ENCODE peak calls at places on chromosomes 3 and 15, in six cellular contexts. J is H9, P is mesenchymal stem cell, R is IMR-90, Z is neuronal stem cell, X is trophoblast cell. E is an unnamed sample.

GRCh38 chr3:36649078-36649477 is 115.3 kb downstream of the DCLK3 start:
- DNase-seq in J (no peak), P (peak; percentile 3), R (no peak), Z (no peak), X (peak; percentile 77), E (no peak)

GRCh38 chr15:41115088-41115651 is 910 bp downstream of the INO80 start:
- DNase-seq in J (peak; percentile 28), P (peak; percentile 69), R (peak; percentile 35), Z (peak; percentile 38), X (peak; percentile 46), E (peak; percentile 97)

GRCh38 chr15:67805008-67805681 is 20.2 kb upstream of the SKOR1 start:
- DNase-seq in J (no peak), P (no peak), R (no peak), Z (no peak), X (no peak), E (no peak)

GRCh38 chr15:70752142-70752754 is 11.1 kb downstream of the UACA start:
- DNase-seq in J (no peak), P (peak; percentile 37), R (no peak), Z (no peak), X (no peak), E (no peak)

GRCh38 chr3:41986566-41986965 is 24.7 kb upstream of the ULK4 start:
- DNase-seq in J (no peak), P (no peak), R (peak; percentile 5), Z (no peak), X (peak; percentile 95), E (no peak)

GRCh38 chr3:123834631-123835030 is 49.5 kb downstream of the MYLK start:
- DNase-seq in J (no peak), P (peak; percentile 82), R (peak; percentile 90), Z (no peak), X (peak; percentile 1), E (no peak)

GRCh38 chr3:4689021-4689420 is 195.9 kb downstream of the ITPR1 start:
- DNase-seq in J (no peak), P (no peak), R (no peak), Z (no peak), X (peak; percentile 60), E (no peak)

GRCh38 chr15:73737506-73737905 is 15.6 kb downstream of the INSYN1 start:
- DNase-seq in J (no peak), P (no peak), R (no peak), Z (no peak), X (no peak), E (no peak)

GRCh38 chr3:105369501-105370371 is 3.0 kb downstream of the ALCAM start:
- DNase-seq in J (peak; percentile 41), P (peak; percentile 84), R (peak; percentile 73), Z (peak; percentile 11), X (peak; percentile 29), E (peak; percentile 53)

GRCh38 chr15:78938608-78939488 is 6.0 kb downstream of the CTSH start:
- DNase-seq in J (no peak), P (no peak), R (no peak), Z (no peak), X (no peak), E (no peak)

GRCh38 chr15:75921732-75922703 is 18.3 kb downstream of the FBXO22 start:
- DNase-seq in J (no peak), P (peak; percentile 91), R (peak; percentile 83), Z (no peak), X (peak; percentile 78), E (peak; percentile 85)

GRCh38 chr3:107956991-107957467 is 133.8 kb downstream of the CD47 start:
- DNase-seq in J (no peak), P (peak; percentile 3), R (peak; percentile 14), Z (no peak), X (no peak), E (no peak)

GRCh38 chr3:71369733-71370391 is 213.7 kb downstream of the FOXP1 start:
- DNase-seq in J (no peak), P (no peak), R (peak; percentile 43), Z (no peak), X (no peak), E (no peak)

GRCh38 chr3:38651153-38651789 is 1.8 kb upstream of the SCN5A start:
- DNase-seq in J (peak; percentile 88), P (peak; percentile 45), R (peak; percentile 52), Z (peak; percentile 75), X (peak; percentile 81), E (peak; percentile 83)

GRCh38 chr3:183515968-183516851 is 39.3 kb downstream of the KLHL6 start:
- DNase-seq in J (no peak), P (no peak), R (no peak), Z (no peak), X (no peak), E (no peak)

GRCh38 chr3:78737988-78738387 is 1029.8 kb downstream of the ROBO1 start:
- DNase-seq in J (no peak), P (peak; percentile 11), R (no peak), Z (no peak), X (no peak), E (no peak)

GRCh38 chr3:184914628-184915027 is 102.7 kb downstream of the VPS8 start:
- DNase-seq in J (no peak), P (no peak), R (peak; percentile 68), Z (no peak), X (no peak), E (no peak)

GRCh38 chr15:37125143-37125542 is 24.8 kb upstream of the MEIS2 start:
- DNase-seq in J (no peak), P (peak; percentile 68), R (peak; percentile 66), Z (no peak), X (no peak), E (no peak)

GRCh38 chr15:68806220-68807105 is 14.2 kb downstream of the ANP32A start:
- DNase-seq in J (no peak), P (no peak), R (no peak), Z (no peak), X (no peak), E (no peak)

GRCh38 chr15:68808091-68808490 is 12.6 kb downstream of the ANP32A start:
- DNase-seq in J (no peak), P (no peak), R (no peak), Z (no peak), X (no peak), E (no peak)

GRCh38 chr15:68808770-68809169 is 11.9 kb downstream of the ANP32A start:
- DNase-seq in J (no peak), P (no peak), R (no peak), Z (no peak), X (no peak), E (no peak)

GRCh38 chr15:68809517-68809916 is 11.2 kb downstream of the ANP32A start:
- DNase-seq in J (no peak), P (no peak), R (no peak), Z (no peak), X (no peak), E (no peak)

GRCh38 chr15:68807249-68807648 is 13.4 kb downstream of the ANP32A start:
- DNase-seq in J (no peak), P (no peak), R (no peak), Z (no peak), X (no peak), E (no peak)
- H3K79me1 ChIP-seq in J (peaks cover 49% of the 10 kb centered on the region), P (peaks cover 41% of the 10 kb centered on the region), R (peaks cover 66% of the 10 kb centered on the region), Z (peaks cover 17% of the 10 kb centered on the region), X (no peaks in the 10 kb centered on the region), E (peaks cover 48% of the 10 kb centered on the region)

DNA sequence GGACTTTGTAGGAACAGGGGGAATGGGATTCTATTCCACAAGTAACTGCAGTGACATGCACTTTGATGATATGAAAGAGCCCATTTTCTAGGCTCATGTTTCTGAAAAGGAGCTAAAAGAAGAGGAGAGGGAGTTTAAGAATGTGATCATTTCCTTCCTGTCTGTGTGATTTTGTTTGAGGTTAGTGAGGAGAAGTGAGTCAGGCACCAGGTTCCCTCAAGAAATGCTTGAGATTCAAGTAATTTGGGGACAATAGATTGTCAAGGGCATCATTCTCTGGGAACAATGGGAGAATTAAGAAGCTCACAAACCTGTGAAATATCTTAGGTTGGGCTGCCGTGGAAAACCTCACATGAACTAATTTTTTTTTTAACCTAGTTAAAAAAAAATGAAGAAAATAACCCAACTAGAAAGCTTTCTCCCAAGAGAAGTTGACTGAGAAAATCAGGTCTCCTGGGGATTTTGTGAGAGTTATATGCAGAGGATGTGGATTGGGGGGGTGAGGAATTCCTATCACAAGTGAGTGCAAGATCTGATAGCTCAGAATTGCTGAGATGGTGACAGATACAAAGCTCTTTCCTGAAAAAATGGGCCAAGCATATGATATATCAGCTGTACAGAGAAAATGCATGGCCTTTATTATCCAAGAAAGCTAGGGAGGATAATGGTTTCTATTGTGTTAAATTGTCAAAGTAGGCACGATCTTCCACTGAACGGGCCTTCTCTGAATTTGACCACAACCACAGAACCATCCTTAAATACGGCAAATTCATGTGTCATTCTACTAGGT is 203.3 kb downstream of the FEZF2 start:
- DNase-seq in J (no peak), P (no peak), R (peak; percentile 56), Z (no peak), X (no peak), E (peak; percentile 95)
- H2BK5ac ChIP-seq in J (no peak overlapping the region), P (no peak overlapping the region), R (no peak overlapping the region), Z (no peak overlapping the region), X (no peak overlapping the region), E (peak overlapping the region; percentile 90)

DNA sequence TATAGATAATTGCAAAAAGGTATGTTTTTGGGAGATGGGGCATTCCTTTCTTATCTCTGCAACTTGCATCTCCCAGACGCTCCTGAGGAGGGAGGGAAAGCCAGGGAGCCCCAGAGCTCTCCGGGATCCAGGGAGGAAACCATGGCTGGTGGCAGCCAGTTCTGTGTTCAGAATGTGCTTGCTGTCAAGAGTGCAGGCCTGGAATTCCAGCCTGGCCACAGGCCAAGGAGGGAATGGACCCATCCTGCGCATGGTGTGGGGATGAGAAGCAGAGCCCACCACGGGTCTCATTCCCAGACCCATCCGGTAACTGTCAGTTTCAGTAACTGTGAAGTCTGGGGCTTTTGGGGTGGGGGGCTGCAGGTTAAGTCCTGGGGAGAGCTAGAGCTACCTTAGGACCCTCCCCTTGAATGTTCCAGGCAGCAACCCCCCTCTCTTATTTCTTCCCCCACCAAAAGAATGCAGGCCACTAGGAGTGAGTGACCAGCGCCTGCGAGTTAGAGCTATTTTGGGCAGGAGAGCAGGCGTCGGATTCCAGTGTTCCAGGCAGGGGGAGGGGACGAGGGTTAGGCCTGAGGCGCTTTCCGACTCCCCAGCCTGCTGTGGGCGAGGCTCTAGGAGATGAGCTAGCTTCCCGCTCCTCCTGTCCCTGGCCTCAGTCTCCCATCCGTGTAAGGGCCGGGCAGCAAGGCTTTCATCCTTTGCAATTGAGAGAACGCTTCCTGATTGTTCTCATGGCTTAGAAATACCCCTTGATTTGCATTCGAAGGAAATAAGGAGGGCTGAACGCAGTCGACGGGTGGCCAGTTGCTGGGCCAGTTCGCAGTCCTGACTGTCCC is 811 bp upstream of the DAG1 start:
- DNase-seq in J (peak; percentile 88), P (peak; percentile 90), R (peak; percentile 68), Z (no peak), X (peak; percentile 93), E (peak; percentile 96)
- H3K23ac ChIP-seq in J (no peak overlapping the region), P (no peak overlapping the region), R (peak overlapping the region; percentile 97), Z (peak overlapping the region; percentile 92), X (no peak overlapping the region), E (peak overlapping the region; percentile 60)

GRCh38 chr3:46958469-46959168 is 17.9 kb downstream of the CCDC12 start:
- DNase-seq in J (no peak), P (no peak), R (no peak), Z (no peak), X (no peak), E (no peak)
- H3K79me1 ChIP-seq in J (peaks cover 9% of the 10 kb centered on the region), P (no peaks in the 10 kb centered on the region), R (peaks cover 26% of the 10 kb centered on the region), Z (peaks cover 3% of the 10 kb centered on the region), X (peaks cover 4% of the 10 kb centered on the region), E (peaks cover 52% of the 10 kb centered on the region)

DNA sequence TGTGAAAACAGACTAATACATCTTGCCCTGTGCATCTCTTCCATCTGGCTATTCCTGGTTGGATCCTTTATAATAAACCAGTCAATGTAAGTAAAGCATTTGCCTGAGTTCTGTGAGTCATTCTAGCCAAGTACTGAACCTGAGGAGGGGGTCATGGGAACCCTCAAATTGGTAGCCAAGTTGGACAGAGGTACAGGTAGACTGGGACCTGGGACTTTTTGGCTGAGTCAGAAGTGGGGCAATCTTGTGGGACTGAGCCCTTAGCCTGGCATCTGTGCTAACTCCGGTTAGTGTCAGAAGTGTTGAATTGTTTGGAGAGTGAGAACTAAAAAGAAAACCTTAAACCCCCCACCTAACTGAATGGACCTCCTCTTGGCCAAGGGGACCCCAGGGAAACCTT is 21.0 kb upstream of the LIMD1 start:
- DNase-seq in J (no peak), P (no peak), R (no peak), Z (no peak), X (no peak), E (no peak)
- H2BK5ac ChIP-seq in J (no peak overlapping the region), P (no peak overlapping the region), R (no peak overlapping the region), Z (no peak overlapping the region), X (no peak overlapping the region), E (no peak overlapping the region)

E was measured in mesendoderm.